ENCODE peak calls at places on chromosomes 7 and 10, in ten cellular contexts. C is PC-3, Q is hepatocyte, U is NCI-H510A treated with DMSO at 0.1 percent for 48 hours, G is A549, J is mammary epithelial cell, Z is mucosa of gallbladder, H is M059J, T is pancreas, F is endothelial cell. O is an unnamed sample.

GRCh38 chr7:149838992-149839408 is 825 bp downstream of the ZNF862 start:
- DNase-seq in C (peak), Q (no peak), U (peak), G (peak), J (no peak), Z (no peak), H (peak), T (no peak), F (no peak), O (peak)

GRCh38 chr7:137476937-137477336 is 133.4 kb upstream of the PTN start:
- DNase-seq in C (no peak), Q (no peak), U (no peak), G (no peak), J (no peak), Z (no peak), H (no peak), T (no peak), F (no peak), O (peak)

GRCh38 chr10:3270597-3270996 is 98.0 kb upstream of the PITRM1 start:
- DNase-seq in C (no peak), Q (no peak), U (no peak), G (no peak), J (no peak), Z (no peak), H (peak), T (no peak), F (no peak), O (no peak)

GRCh38 chr10:42768581-42769152 is 13.9 kb upstream of the BMS1 start:
- DNase-seq in C (no peak), Q (no peak), U (no peak), G (no peak), J (no peak), Z (no peak), H (no peak), T (no peak), F (no peak), O (no peak)

GRCh38 chr10:97459933-97460332 is 14.0 kb downstream of the ZDHHC16 start:
- DNase-seq in C (no peak), Q (no peak), U (no peak), G (no peak), J (no peak), Z (no peak), H (no peak), T (no peak), F (no peak), O (no peak)

GRCh38 chr10:44477021-44477420 is 92.1 kb upstream of the CXCL12 start:
- DNase-seq in C (no peak), Q (no peak), U (no peak), G (no peak), J (no peak), Z (no peak), H (peak), T (no peak), F (no peak), O (peak)

GRCh38 chr7:17690030-17690429 is 250.3 kb downstream of the SNX13 start:
- DNase-seq in C (peak), Q (no peak), U (no peak), G (peak), J (peak), Z (no peak), H (peak), T (no peak), F (no peak), O (peak)

GRCh38 chr10:21535494-21535818 is 1.4 kb downstream of the MLLT10 start:
- DNase-seq in C (peak), Q (no peak), U (no peak), G (no peak), J (no peak), Z (no peak), H (no peak), T (no peak), F (no peak), O (peak)

GRCh38 chr7:47877336-47877735 is 70.9 kb downstream of the PKD1L1 start:
- DNase-seq in C (no peak), Q (no peak), U (no peak), G (no peak), J (no peak), Z (no peak), H (no peak), T (no peak), F (no peak), O (no peak)

GRCh38 chr7:149725426-149725821 is 48.0 kb downstream of the ZNF467 start:
- DNase-seq in C (no peak), Q (no peak), U (no peak), G (no peak), J (no peak), Z (no peak), H (no peak), T (peak), F (no peak), O (no peak)

GRCh38 chr10:22453948-22454347 is 108.7 kb downstream of the SPAG6 start:
- DNase-seq in C (no peak), Q (no peak), U (peak), G (no peak), J (no peak), Z (no peak), H (peak), T (no peak), F (no peak), O (no peak)

GRCh38 chr10:55629792-55630490 is 731.1 kb downstream of the ZWINT start:
- DNase-seq in C (peak), Q (peak), U (peak), G (peak), J (no peak), Z (no peak), H (peak), T (peak), F (peak), O (peak)

GRCh38 chr7:119482209-119482608 is 790.8 kb upstream of the KCND2 start:
- DNase-seq in C (peak), Q (peak), U (peak), G (peak), J (peak), Z (no peak), H (no peak), T (peak), F (peak), O (peak)

GRCh38 chr10:104925232-104925851 is 284.3 kb downstream of the SORCS3 start:
- DNase-seq in C (peak), Q (peak), U (peak), G (peak), J (peak), Z (peak), H (peak), T (no peak), F (peak), O (peak)

GRCh38 chr10:109957092-109957797 is 33.9 kb upstream of the XPNPEP1 start:
- DNase-seq in C (no peak), Q (no peak), U (no peak), G (no peak), J (no peak), Z (no peak), H (no peak), T (no peak), F (no peak), O (no peak)

GRCh38 chr10:78619244-78619851 is 449.4 kb upstream of the ZMIZ1 start:
- DNase-seq in C (no peak), Q (peak), U (no peak), G (no peak), J (no peak), Z (no peak), H (no peak), T (no peak), F (no peak), O (no peak)

GRCh38 chr7:24200407-24200806 is 83.6 kb upstream of the NPY start:
- DNase-seq in C (no peak), Q (no peak), U (no peak), G (no peak), J (no peak), Z (no peak), H (no peak), T (no peak), F (no peak), O (no peak)

GRCh38 chr7:135238112-135238744 is 4.6 kb downstream of the STRA8 start:
- DNase-seq in C (no peak), Q (no peak), U (no peak), G (peak), J (no peak), Z (no peak), H (no peak), T (no peak), F (no peak), O (no peak)

GRCh38 chr10:32104181-32104580 is 48.0 kb upstream of the KIF5B start:
- DNase-seq in C (no peak), Q (no peak), U (no peak), G (no peak), J (no peak), Z (no peak), H (no peak), T (no peak), F (no peak), O (no peak)

GRCh38 chr10:58513189-58514101 is 773 bp downstream of the BICC1 start:
- DNase-seq in C (peak), Q (peak), U (peak), G (peak), J (peak), Z (peak), H (peak), T (peak), F (peak), O (peak)

GRCh38 chr10:121355161-121355560 is 243.1 kb downstream of the FGFR2 start:
- DNase-seq in C (no peak), Q (no peak), U (no peak), G (no peak), J (no peak), Z (no peak), H (peak), T (no peak), F (no peak), O (no peak)

GRCh38 chr7:135165862-135166261 is 4.6 kb downstream of the CYREN start:
- DNase-seq in C (no peak), Q (no peak), U (no peak), G (no peak), J (no peak), Z (no peak), H (no peak), T (no peak), F (no peak), O (no peak)

GRCh38 chr10:119006451-119007210 is 22.9 kb upstream of the NANOS1 start:
- DNase-seq in C (peak), Q (peak), U (no peak), G (peak), J (peak), Z (peak), H (peak), T (no peak), F (no peak), O (peak)

O was measured in fibroblast of mammary gland.